ENCODE peak calls at places on chromosomes 5 and 9, in seven cellular contexts. One of them, this sample, is unnamed.

GRCh38 chr5:122076023-122076422 is 2.0 kb downstream of the LOX start:
- DNase-seq in lung: no peak
- DNase-seq in pancreas: no peak
- DNase-seq in left ventricle myocardium inferior: no peak
- DNase-seq in cardiac fibroblast: peak; percentile 72
- DNase-seq in PC-9: no peak
- DNase-seq in GM12864: no peak
- DNase-seq in this sample: peak; percentile 56

GRCh38 chr9:114720296-114720695 is 38.3 kb upstream of the TEX48 start:
- DNase-seq in pancreas: no peak
- DNase-seq in PC-9: peak; percentile 43
- DNase-seq in GM12864: no peak
- DNase-seq in lung: no peak
- DNase-seq in left ventricle myocardium inferior: no peak
- DNase-seq in cardiac fibroblast: no peak
- DNase-seq in this sample: peak; percentile 50

GRCh38 chr9:1743121-1743710 is 271.9 kb upstream of the SMARCA2 start:
- DNase-seq in lung: no peak
- DNase-seq in pancreas: no peak
- DNase-seq in GM12864: no peak
- DNase-seq in cardiac fibroblast: no peak
- DNase-seq in left ventricle myocardium inferior: no peak
- DNase-seq in PC-9: no peak
- DNase-seq in this sample: no peak

GRCh38 chr5:93579561-93580386 is 1.2 kb downstream of the NR2F1-AS1 start:
- DNase-seq in lung: no peak
- DNase-seq in left ventricle myocardium inferior: no peak
- DNase-seq in PC-9: peak; percentile 35
- DNase-seq in GM12864: no peak
- DNase-seq in pancreas: no peak
- DNase-seq in cardiac fibroblast: peak; percentile 65
- DNase-seq in this sample: peak; percentile 34

GRCh38 chr9:93450817-93451761 is at the start of gene FAM120A:
- DNase-seq in lung: peak; percentile 73
- DNase-seq in cardiac fibroblast: peak; percentile 88
- DNase-seq in left ventricle myocardium inferior: peak; percentile 73
- DNase-seq in GM12864: no peak
- DNase-seq in pancreas: peak; percentile 74
- DNase-seq in PC-9: peak; percentile 80
- DNase-seq in this sample: peak; percentile 88

GRCh38 chr5:158840193-158840592 is 259.5 kb downstream of the EBF1 start:
- DNase-seq in PC-9: no peak
- DNase-seq in cardiac fibroblast: peak; percentile 5
- DNase-seq in left ventricle myocardium inferior: no peak
- DNase-seq in pancreas: no peak
- DNase-seq in lung: no peak
- DNase-seq in GM12864: no peak
- DNase-seq in this sample: no peak

GRCh38 chr5:153562189-153562588 is 71.7 kb downstream of the GRIA1 start:
- DNase-seq in pancreas: no peak
- DNase-seq in left ventricle myocardium inferior: no peak
- DNase-seq in cardiac fibroblast: peak; percentile 55
- DNase-seq in GM12864: no peak
- DNase-seq in lung: no peak
- DNase-seq in PC-9: peak; percentile 53
- DNase-seq in this sample: peak; percentile 90

GRCh38 chr5:149855371-149855770 is 89.2 kb downstream of the PDE6A start:
- DNase-seq in cardiac fibroblast: no peak
- DNase-seq in pancreas: no peak
- DNase-seq in left ventricle myocardium inferior: no peak
- DNase-seq in GM12864: no peak
- DNase-seq in PC-9: no peak
- DNase-seq in lung: no peak
- DNase-seq in this sample: no peak

GRCh38 chr5:177994561-177995190 is 1.4 kb downstream of the PROP1 start:
- DNase-seq in lung: no peak
- DNase-seq in cardiac fibroblast: no peak
- DNase-seq in GM12864: no peak
- DNase-seq in pancreas: no peak
- DNase-seq in PC-9: no peak
- DNase-seq in left ventricle myocardium inferior: no peak
- DNase-seq in this sample: no peak

GRCh38 chr9:106892632-106893031 is 29.7 kb downstream of the ZNF462 start:
- DNase-seq in lung: peak; percentile 79
- DNase-seq in left ventricle myocardium inferior: no peak
- DNase-seq in cardiac fibroblast: peak; percentile 95
- DNase-seq in PC-9: peak; percentile 93
- DNase-seq in GM12864: no peak
- DNase-seq in pancreas: peak; percentile 25
- DNase-seq in this sample: peak; percentile 98

GRCh38 chr5:153445875-153446567 is 44.4 kb upstream of the GRIA1 start:
- DNase-seq in lung: peak; percentile 41
- DNase-seq in left ventricle myocardium inferior: no peak
- DNase-seq in pancreas: peak; percentile 17
- DNase-seq in GM12864: no peak
- DNase-seq in cardiac fibroblast: peak; percentile 11
- DNase-seq in PC-9: no peak
- DNase-seq in this sample: peak; percentile 55

GRCh38 chr5:93395010-93395409 is 186.0 kb downstream of the NR2F1-AS1 start:
- DNase-seq in left ventricle myocardium inferior: no peak
- DNase-seq in GM12864: no peak
- DNase-seq in cardiac fibroblast: no peak
- DNase-seq in pancreas: no peak
- DNase-seq in PC-9: no peak
- DNase-seq in lung: no peak
- DNase-seq in this sample: peak; percentile 8

GRCh38 chr5:177966839-177967167 is 29.2 kb downstream of the PROP1 start:
- DNase-seq in left ventricle myocardium inferior: no peak
- DNase-seq in PC-9: no peak
- DNase-seq in GM12864: no peak
- DNase-seq in lung: no peak
- DNase-seq in cardiac fibroblast: no peak
- DNase-seq in pancreas: no peak
- DNase-seq in this sample: no peak

GRCh38 chr5:61496406-61497307 is 164.6 kb downstream of the ZSWIM6 start:
- DNase-seq in cardiac fibroblast: peak; percentile 49
- DNase-seq in lung: no peak
- DNase-seq in GM12864: no peak
- DNase-seq in pancreas: no peak
- DNase-seq in left ventricle myocardium inferior: no peak
- DNase-seq in PC-9: no peak
- DNase-seq in this sample: no peak

GRCh38 chr5:124519396-124519795 is 227.0 kb downstream of the ZNF608 start:
- DNase-seq in cardiac fibroblast: peak; percentile 91
- DNase-seq in GM12864: no peak
- DNase-seq in left ventricle myocardium inferior: no peak
- DNase-seq in pancreas: no peak
- DNase-seq in lung: no peak
- DNase-seq in PC-9: no peak
- DNase-seq in this sample: peak; percentile 61

GRCh38 chr5:69367697-69368279 is 1.5 kb downstream of the AK6 start:
- DNase-seq in cardiac fibroblast: no peak
- DNase-seq in PC-9: no peak
- DNase-seq in left ventricle myocardium inferior: no peak
- DNase-seq in lung: no peak
- DNase-seq in pancreas: no peak
- DNase-seq in GM12864: no peak
- DNase-seq in this sample: no peak

GRCh38 chr9:86494644-86495081 is 140.5 kb upstream of the TUT7 start:
- DNase-seq in PC-9: no peak
- DNase-seq in pancreas: no peak
- DNase-seq in GM12864: no peak
- DNase-seq in cardiac fibroblast: peak; percentile 92
- DNase-seq in left ventricle myocardium inferior: no peak
- DNase-seq in lung: no peak
- DNase-seq in this sample: peak; percentile 91

GRCh38 chr5:62886603-62887315 is 308.1 kb downstream of the LRRC70 start:
- DNase-seq in lung: no peak
- DNase-seq in pancreas: no peak
- DNase-seq in GM12864: no peak
- DNase-seq in PC-9: no peak
- DNase-seq in cardiac fibroblast: no peak
- DNase-seq in left ventricle myocardium inferior: no peak
- DNase-seq in this sample: no peak

GRCh38 chr5:68290260-68290674 is 74.7 kb downstream of the PIK3R1 start:
- DNase-seq in pancreas: no peak
- DNase-seq in cardiac fibroblast: peak; percentile 69
- DNase-seq in lung: no peak
- DNase-seq in left ventricle myocardium inferior: peak; percentile 25
- DNase-seq in PC-9: no peak
- DNase-seq in GM12864: no peak
- DNase-seq in this sample: peak; percentile 27

GRCh38 chr9:72132052-72132451 is 17.2 kb upstream of the GDA start:
- DNase-seq in left ventricle myocardium inferior: no peak
- DNase-seq in pancreas: no peak
- DNase-seq in lung: no peak
- DNase-seq in cardiac fibroblast: no peak
- DNase-seq in GM12864: no peak
- DNase-seq in PC-9: no peak
- DNase-seq in this sample: peak; percentile 78

GRCh38 chr5:136094189-136094912 is 38.3 kb upstream of the SMAD5 start:
- DNase-seq in cardiac fibroblast: no peak
- DNase-seq in lung: no peak
- DNase-seq in PC-9: no peak
- DNase-seq in GM12864: no peak
- DNase-seq in pancreas: peak; percentile 72
- DNase-seq in left ventricle myocardium inferior: no peak
- DNase-seq in this sample: no peak
- H3K4me3 ChIP-seq in cardiac fibroblast: no peak overlapping the region
- H3K4me3 ChIP-seq in lung: no peak overlapping the region
- H3K4me3 ChIP-seq in PC-9: no peak overlapping the region
- H3K4me3 ChIP-seq in GM12864: no peak overlapping the region
- H3K4me3 ChIP-seq in pancreas: no peak overlapping the region
- H3K4me3 ChIP-seq in left ventricle myocardium inferior: no peak overlapping the region
- H3K4me3 ChIP-seq in this sample: no peak overlapping the region

GRCh38 chr9:32180597-32180996 is 203.8 kb upstream of the ACO1 start:
- DNase-seq in PC-9: no peak
- DNase-seq in lung: no peak
- DNase-seq in pancreas: no peak
- DNase-seq in left ventricle myocardium inferior: no peak
- DNase-seq in cardiac fibroblast: no peak
- DNase-seq in GM12864: no peak
- DNase-seq in this sample: no peak
- TF ChIP-seq CTCF in PC-9: no peak
- TF ChIP-seq CTCF in lung: no peak
- TF ChIP-seq CTCF in pancreas: no peak
- TF ChIP-seq CTCF in left ventricle myocardium inferior: no peak
- TF ChIP-seq CTCF in cardiac fibroblast: no peak
- TF ChIP-seq CTCF in GM12864: no peak
- TF ChIP-seq CTCF in this sample: no peak

GRCh38 chr9:126327750-126328120 is 1.1 kb downstream of the MVB12B start:
- DNase-seq in cardiac fibroblast: no peak
- DNase-seq in left ventricle myocardium inferior: no peak
- DNase-seq in GM12864: no peak
- DNase-seq in lung: no peak
- DNase-seq in PC-9: no peak
- DNase-seq in pancreas: no peak
- DNase-seq in this sample: no peak
- H3K4me3 ChIP-seq in cardiac fibroblast: no peak overlapping the region
- H3K4me3 ChIP-seq in left ventricle myocardium inferior: peak overlapping the region; percentile 78
- H3K4me3 ChIP-seq in GM12864: no peak overlapping the region
- H3K4me3 ChIP-seq in lung: no peak overlapping the region
- H3K4me3 ChIP-seq in PC-9: no peak overlapping the region
- H3K4me3 ChIP-seq in pancreas: no peak overlapping the region
- H3K4me3 ChIP-seq in this sample: no peak overlapping the region

DNA sequence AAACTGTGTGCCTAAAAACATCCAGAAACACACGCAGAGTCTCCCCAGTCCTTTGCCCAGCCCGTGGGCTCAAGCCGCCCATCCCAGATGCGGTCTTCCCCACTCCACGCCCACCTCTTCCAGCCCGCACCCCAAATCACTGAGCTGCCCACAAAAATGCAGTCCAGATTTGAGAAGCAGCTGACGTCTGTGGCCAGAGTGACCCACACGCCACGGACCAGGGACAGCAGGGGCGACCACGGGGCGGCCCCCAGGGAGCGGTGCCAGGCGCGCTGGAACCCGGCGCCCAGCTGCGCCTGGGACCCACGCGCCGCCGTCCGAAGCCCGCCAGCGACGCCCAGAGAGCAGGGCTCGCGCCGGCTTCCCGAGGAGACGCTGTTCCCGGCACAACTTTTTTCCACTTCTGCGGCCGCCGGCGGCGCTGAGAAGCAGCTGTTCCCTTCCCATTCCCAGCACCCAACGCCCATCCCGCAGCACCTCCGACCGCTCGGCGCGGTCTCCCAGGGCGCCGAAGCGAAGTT is 674 bp downstream of the LHFPL2 start:
- DNase-seq in PC-9: peak; percentile 51
- DNase-seq in GM12864: no peak
- DNase-seq in lung: peak; percentile 49
- DNase-seq in left ventricle myocardium inferior: peak; percentile 73
- DNase-seq in cardiac fibroblast: peak; percentile 68
- DNase-seq in pancreas: peak; percentile 75
- DNase-seq in this sample: peak; percentile 60
- TF ChIP-seq CTCF in PC-9: no peak
- TF ChIP-seq CTCF in GM12864: no peak
- TF ChIP-seq CTCF in lung: no peak
- TF ChIP-seq CTCF in left ventricle myocardium inferior: no peak
- TF ChIP-seq CTCF in cardiac fibroblast: no peak
- TF ChIP-seq CTCF in pancreas: no peak
- TF ChIP-seq CTCF in this sample: no peak

DNA sequence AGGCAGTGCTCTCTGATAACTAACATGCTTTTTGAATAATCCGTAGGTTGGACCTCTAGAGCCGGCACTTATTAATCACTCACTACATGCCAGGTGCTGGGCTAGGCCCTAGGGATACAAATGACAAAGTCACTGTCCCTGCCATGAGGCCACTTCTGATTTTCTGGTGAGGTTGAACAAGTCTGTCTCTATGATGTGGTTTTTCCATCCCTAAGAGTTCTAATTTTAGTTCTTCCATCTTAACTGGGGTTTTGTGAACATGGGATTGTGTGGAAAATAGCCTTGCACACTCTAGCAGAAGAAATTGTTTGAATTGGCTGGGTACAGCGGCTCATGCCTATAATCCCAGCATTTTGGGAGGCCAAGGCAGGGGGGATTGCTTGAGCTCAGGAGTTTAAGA is 64.6 kb downstream of the IL31RA start:
- DNase-seq in pancreas: no peak
- DNase-seq in lung: no peak
- DNase-seq in left ventricle myocardium inferior: no peak
- DNase-seq in GM12864: no peak
- DNase-seq in cardiac fibroblast: no peak
- DNase-seq in PC-9: no peak
- DNase-seq in this sample: no peak
- H3K4me3 ChIP-seq in pancreas: no peak overlapping the region
- H3K4me3 ChIP-seq in lung: no peak overlapping the region
- H3K4me3 ChIP-seq in left ventricle myocardium inferior: no peak overlapping the region
- H3K4me3 ChIP-seq in GM12864: no peak overlapping the region
- H3K4me3 ChIP-seq in cardiac fibroblast: no peak overlapping the region
- H3K4me3 ChIP-seq in PC-9: no peak overlapping the region
- H3K4me3 ChIP-seq in this sample: no peak overlapping the region